ENCODE peak calls at places on chromosomes 11 and 22, in four cellular contexts. K, F, C and Y are unnamed samples.

GRCh38 chr11:10742460-10743208 is 8.4 kb upstream of the CTR9 start:
- DNase-seq in F (no peak), K (peak), C (no peak), Y (peak)

GRCh38 chr11:76266269-76266668 is 60.0 kb upstream of the WNT11 start:
- DNase-seq in K (no peak), C (no peak), F (no peak), Y (no peak)

GRCh38 chr11:127470485-127470884 is 469.9 kb upstream of the KIRREL3 start:
- DNase-seq in C (no peak), F (no peak), K (peak), Y (peak)

GRCh38 chr11:68762481-68762880 is 11.2 kb upstream of the TESMIN start:
- DNase-seq in F (no peak), K (no peak), C (no peak), Y (no peak)

GRCh38 chr22:40759294-40759840 is 59.8 kb downstream of the SLC25A17 start:
- DNase-seq in C (no peak), K (no peak), F (no peak), Y (no peak)

GRCh38 chr11:118998822-118999221 is 884 bp downstream of the CENATAC start:
- DNase-seq in C (no peak), K (peak), F (peak), Y (no peak)

GRCh38 chr22:31943206-31943975 is 944 bp upstream of the YWHAH start:
- DNase-seq in K (no peak), F (no peak), C (no peak), Y (no peak)

GRCh38 chr11:43942651-43943356 is 367 bp downstream of the C11orf96 start:
- DNase-seq in C (no peak), K (peak), F (no peak), Y (peak)

GRCh38 chr11:74689666-74690065 is 41.6 kb downstream of the CHRDL2 start:
- DNase-seq in F (peak), K (no peak), C (no peak), Y (no peak)

GRCh38 chr11:110184974-110185597 is 91.9 kb downstream of the ZC3H12C start:
- DNase-seq in F (peak), C (no peak), K (no peak), Y (no peak)

GRCh38 chr11:25733777-25734176 is 598.2 kb upstream of the ANO3 start:
- DNase-seq in K (no peak), C (no peak), F (no peak), Y (no peak)

GRCh38 chr22:31192513-31192912 is 19.6 kb upstream of the LIMK2 start:
- DNase-seq in C (no peak), K (no peak), F (no peak), Y (no peak)

GRCh38 chr11:133904818-133905515 is 51.8 kb downstream of the IGSF9B start:
- DNase-seq in K (no peak), F (no peak), C (no peak), Y (no peak)

GRCh38 chr11:133903056-133903455 is 53.7 kb downstream of the IGSF9B start:
- DNase-seq in C (no peak), K (no peak), F (no peak), Y (no peak)

GRCh38 chr11:133905677-133906156 is 51.1 kb downstream of the IGSF9B start:
- DNase-seq in F (no peak), K (no peak), C (no peak), Y (no peak)

GRCh38 chr11:133902506-133902905 is 54.3 kb downstream of the IGSF9B start:
- DNase-seq in F (no peak), K (no peak), C (no peak), Y (no peak)

GRCh38 chr11:133903875-133904817 is 52.6 kb downstream of the IGSF9B start:
- DNase-seq in C (no peak), K (no peak), F (no peak), Y (no peak)
- TF ChIP-seq NFIC in C (no peak), K (no peak), F (no peak), Y (no peak)

GRCh38 chr22:35524966-35525686 is 15.5 kb upstream of the RASD2 start:
- DNase-seq in K (no peak), F (no peak), C (no peak), Y (peak)
- TF ChIP-seq NFIC in K (no peak), F (no peak), C (no peak), Y (no peak)

GRCh38 chr22:39039306-39040126 is 1.1 kb upstream of the APOBEC3F start:
- DNase-seq in K (no peak), F (no peak), C (no peak), Y (no peak)
- TF ChIP-seq NFIC in K (no peak), F (no peak), C (no peak), Y (no peak)

GRCh38 chr11:45724145-45724544 is 58.7 kb upstream of the CHST1 start:
- DNase-seq in F (no peak), K (no peak), C (no peak), Y (no peak)
- TF ChIP-seq NFIC in F (no peak), K (no peak), C (no peak), Y (no peak)

GRCh38 chr11:57303280-57303989 is 21.3 kb downstream of the TNKS1BP1 start:
- DNase-seq in K (no peak), F (no peak), C (no peak), Y (peak)
- TF ChIP-seq NFIC in K (no peak), F (no peak), C (no peak), Y (no peak)

GRCh38 chr11:96235725-96236124 is 107.3 kb downstream of the MAML2 start:
- DNase-seq in C (no peak), F (no peak), K (no peak), Y (no peak)
- TF ChIP-seq NFIC in C (peak), F (no peak), K (no peak), Y (no peak)

GRCh38 chr11:71461696-71462095 is 8.7 kb downstream of the NADSYN1 start:
- DNase-seq in K (no peak), C (no peak), F (no peak), Y (no peak)

GRCh38 chr11:71466358-71466757 is 13.4 kb downstream of the NADSYN1 start:
- DNase-seq in F (no peak), C (no peak), K (no peak), Y (no peak)

GRCh38 chr11:71462726-71463125 is 9.7 kb downstream of the NADSYN1 start:
- DNase-seq in C (no peak), K (no peak), F (no peak), Y (no peak)

GRCh38 chr11:71465054-71465453 is 12.1 kb downstream of the NADSYN1 start:
- DNase-seq in F (no peak), K (no peak), C (no peak), Y (no peak)

GRCh38 chr11:71463331-71464211 is 10.6 kb downstream of the NADSYN1 start:
- DNase-seq in C (no peak), F (no peak), K (no peak), Y (no peak)
- TF ChIP-seq NFIC in C (no peak), F (no peak), K (no peak), Y (no peak)